ENCODE peak calls at places on chromosomes 13 and 19, in seven cellular contexts. T, D, A, F, N, E and I are unnamed samples.
A peak's percentile ranks its signal among the peaks of the same experiment; 100 is the strongest.

GRCh38 chr19:29623726-29624488 is 17.8 kb downstream of the POP4 start:
- DNase-seq in T (no peak), D (no peak), A (no peak), F (no peak), N (no peak), E (no peak), I (no peak)

GRCh38 chr13:21639604-21640003 is 31.3 kb upstream of the FGF9 start:
- DNase-seq in T (no peak), D (no peak), A (no peak), F (no peak), N (no peak), E (no peak), I (no peak)

GRCh38 chr19:35332817-35333216 is 3.8 kb downstream of the CD22 start:
- DNase-seq in T (no peak), D (no peak), A (no peak), F (no peak), N (no peak), E (no peak), I (no peak)

GRCh38 chr19:53868091-53868891 is 608 bp downstream of the MYADM start:
- DNase-seq in T (no peak), D (peak; percentile 44), A (peak; percentile 52), F (peak; percentile 70), N (peak; percentile 81), E (peak; percentile 66), I (peak; percentile 81)

GRCh38 chr19:13074378-13074777 is 28.3 kb downstream of the LYL1 start:
- DNase-seq in T (no peak), D (no peak), A (no peak), F (no peak), N (no peak), E (no peak), I (no peak)

GRCh38 chr13:113855012-113855921 is 8.6 kb downstream of the GAS6 start:
- DNase-seq in T (no peak), D (peak; percentile 24), A (no peak), F (peak; percentile 74), N (no peak), E (no peak), I (peak; percentile 24)

GRCh38 chr19:50626796-50627195 is 12.9 kb downstream of the SYT3 start:
- DNase-seq in T (no peak), D (no peak), A (no peak), F (no peak), N (peak; percentile 11), E (no peak), I (peak; percentile 22)

GRCh38 chr13:48804836-48805601 is 151.3 kb downstream of the CYSLTR2 start:
- DNase-seq in T (no peak), D (no peak), A (peak; percentile 73), F (no peak), N (no peak), E (no peak), I (no peak)

GRCh38 chr19:38708413-38709024 is 35.8 kb downstream of the CAPN12 start:
- DNase-seq in T (no peak), D (no peak), A (no peak), F (no peak), N (no peak), E (no peak), I (no peak)

GRCh38 chr13:25153736-25154135 is 18.4 kb downstream of the AMER2 start:
- DNase-seq in T (no peak), D (no peak), A (no peak), F (no peak), N (no peak), E (no peak), I (no peak)

GRCh38 chr13:25143693-25144092 is 28.4 kb downstream of the AMER2 start:
- DNase-seq in T (no peak), D (no peak), A (no peak), F (no peak), N (no peak), E (no peak), I (no peak)

GRCh38 chr13:25148005-25148798 is 23.9 kb downstream of the AMER2 start:
- DNase-seq in T (no peak), D (no peak), A (no peak), F (no peak), N (no peak), E (no peak), I (no peak)

GRCh38 chr13:25151626-25152025 is 20.5 kb downstream of the AMER2 start:
- DNase-seq in T (no peak), D (no peak), A (no peak), F (no peak), N (no peak), E (no peak), I (no peak)

DNA sequence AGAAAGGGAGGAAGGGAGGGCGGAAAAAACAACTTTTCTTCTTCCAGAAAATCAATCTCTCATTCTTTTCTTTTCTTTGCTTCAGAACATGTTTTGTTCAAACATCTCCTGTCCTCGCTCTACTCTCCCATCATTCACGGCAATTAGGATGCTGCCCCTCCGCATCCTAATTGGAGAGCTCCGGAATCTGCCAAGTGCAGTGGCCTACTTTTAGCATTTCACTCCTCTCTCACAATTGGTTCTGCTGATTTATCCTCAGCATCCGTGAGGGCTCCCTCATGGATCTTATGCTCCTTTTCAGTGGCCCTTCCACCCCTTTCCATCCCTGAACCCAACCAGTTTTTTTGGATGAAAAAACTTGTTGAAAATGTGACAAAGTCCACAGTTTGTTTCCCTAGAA is 22.4 kb downstream of the AMER2 start:
- DNase-seq in T (no peak), D (no peak), A (no peak), F (no peak), N (no peak), E (no peak), I (no peak)
- H3K9me3 ChIP-seq in T (no peaks in the 10 kb centered on the region), D (no peaks in the 10 kb centered on the region), A (no peaks in the 10 kb centered on the region), F (no peaks in the 10 kb centered on the region), N (no peaks in the 10 kb centered on the region), E (no peaks in the 10 kb centered on the region), I (peaks cover 16% of the 10 kb centered on the region)

DNA sequence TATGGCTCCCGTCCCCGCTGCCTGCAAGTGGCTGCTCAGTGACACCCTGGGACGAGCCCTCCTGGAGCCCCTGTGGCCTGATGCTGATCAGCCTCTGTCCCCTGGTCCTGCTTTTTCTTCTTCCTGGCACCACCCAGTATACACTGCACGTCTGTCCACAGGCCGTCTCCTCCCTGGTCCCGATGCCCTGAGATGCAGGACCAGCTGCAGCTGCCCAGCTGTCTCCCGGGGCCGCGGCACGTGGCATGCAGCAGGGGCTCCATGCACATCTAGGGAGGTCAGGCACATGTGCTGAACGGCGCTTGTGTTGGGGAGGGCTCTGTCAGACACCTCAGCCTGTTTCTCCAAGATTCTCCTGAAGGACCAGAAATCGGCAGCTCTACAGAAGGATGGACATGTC is 30.2 kb downstream of the ZFR2 start:
- DNase-seq in T (no peak), D (no peak), A (no peak), F (no peak), N (no peak), E (no peak), I (no peak)
- H3K4me1 ChIP-seq in T (no peaks in the 10 kb centered on the region), D (no peaks in the 10 kb centered on the region), A (no peaks in the 10 kb centered on the region), F (no peaks in the 10 kb centered on the region), N (no peaks in the 10 kb centered on the region), E (no peaks in the 10 kb centered on the region), I (no peaks in the 10 kb centered on the region)

GRCh38 chr19:57016491-57016890 is 103.3 kb upstream of the USP29 start:
- DNase-seq in T (no peak), D (no peak), A (no peak), F (no peak), N (no peak), E (no peak), I (no peak)
- H3K9me3 ChIP-seq in T (no peaks in the 10 kb centered on the region), D (no peaks in the 10 kb centered on the region), A (no peaks in the 10 kb centered on the region), F (no peaks in the 10 kb centered on the region), N (no peaks in the 10 kb centered on the region), E (peaks cover 4% of the 10 kb centered on the region), I (peaks cover 52% of the 10 kb centered on the region)

DNA sequence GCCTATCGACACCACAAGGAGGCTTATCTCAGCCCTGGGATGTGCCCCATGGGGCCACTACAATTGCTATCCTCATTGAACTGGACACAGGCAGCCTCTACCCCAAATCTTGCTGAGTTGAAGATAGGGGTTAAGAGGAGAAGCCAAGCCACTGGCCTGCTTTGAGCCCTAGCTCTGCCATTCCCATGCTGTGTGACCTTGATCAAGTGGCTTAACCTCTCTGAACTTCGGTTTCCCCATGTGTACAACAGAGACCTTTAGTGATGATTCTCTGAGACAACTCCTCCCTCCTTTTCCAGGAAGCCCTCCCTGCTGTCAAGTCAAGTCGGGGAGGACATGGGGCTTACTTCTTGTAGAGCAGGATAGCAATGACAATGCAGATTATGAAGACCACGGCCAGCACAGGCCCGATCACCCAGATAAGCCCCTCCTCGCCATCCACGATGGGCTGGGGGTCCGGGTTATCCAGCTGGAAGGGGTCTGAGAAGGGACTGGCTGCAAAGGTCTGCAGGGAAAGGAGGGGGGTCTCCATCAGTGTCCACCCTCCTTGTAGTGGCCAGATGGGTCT is 121.6 kb downstream of the PTPRS start:
- DNase-seq in T (no peak), D (no peak), A (no peak), F (no peak), N (no peak), E (no peak), I (no peak)
- H3K4me1 ChIP-seq in T (no peaks in the 10 kb centered on the region), D (no peaks in the 10 kb centered on the region), A (no peaks in the 10 kb centered on the region), F (no peaks in the 10 kb centered on the region), N (no peaks in the 10 kb centered on the region), E (no peaks in the 10 kb centered on the region), I (no peaks in the 10 kb centered on the region)